ENCODE peak calls at places on chromosomes 16 and 17, in four cellular contexts. X, C, S and T are unnamed samples.

GRCh38 chr16:3717235-3718018 is at the start of gene TRAP1:
- DNase-seq in C (peak), S (peak), X (peak), T (peak)

GRCh38 chr17:75512946-75513666 is 2.2 kb downstream of the CASKIN2 start:
- DNase-seq in S (no peak), X (no peak), C (peak), T (no peak)

GRCh38 chr17:2656293-2656692 is 55.3 kb downstream of the CLUH start:
- DNase-seq in X (no peak), C (no peak), S (no peak), T (no peak)

GRCh38 chr17:61139219-61139618 is 260.4 kb upstream of the TBX2 start:
- DNase-seq in C (peak), S (no peak), X (no peak), T (peak)

GRCh38 chr16:87226926-87227650 is 90.1 kb downstream of the C16orf95 start:
- DNase-seq in S (no peak), C (peak), X (no peak), T (no peak)

GRCh38 chr17:29590261-29590978 is 972 bp upstream of the GIT1 start:
- DNase-seq in X (no peak), S (peak), C (peak), T (no peak)

GRCh38 chr17:795276-795675 is 13.1 kb downstream of the MRM3 start:
- DNase-seq in S (no peak), X (no peak), C (no peak), T (no peak)

GRCh38 chr16:4371481-4372314 is at the start of gene VASN:
- DNase-seq in C (peak), X (peak), S (peak), T (peak)

GRCh38 chr16:29705030-29705429 is 26.1 kb downstream of the QPRT start:
- DNase-seq in S (no peak), C (no peak), X (no peak), T (no peak)

GRCh38 chr16:66175580-66175979 is 190.9 kb upstream of the CDH5 start:
- DNase-seq in C (no peak), X (no peak), S (no peak), T (no peak)

GRCh38 chr16:25051446-25052160 is 36.4 kb upstream of the ARHGAP17 start:
- DNase-seq in C (peak), X (no peak), S (no peak), T (no peak)

GRCh38 chr17:75505152-75505409 is 10.3 kb downstream of the CASKIN2 start:
- DNase-seq in S (no peak), X (no peak), C (no peak), T (no peak)

GRCh38 chr17:44323359-44324091 is 1.1 kb downstream of the SLC25A39 start:
- DNase-seq in C (no peak), X (no peak), S (no peak), T (no peak)

GRCh38 chr17:45147581-45148182 is 593 bp upstream of the HEXIM1 start:
- DNase-seq in S (peak), C (peak), X (peak), T (peak)

GRCh38 chr16:4136229-4136813 is 20.1 kb upstream of the ADCY9 start:
- DNase-seq in S (no peak), X (no peak), C (no peak), T (peak)

GRCh38 chr16:6643083-6643686 is 689.5 kb upstream of the RBFOX1 start:
- DNase-seq in C (peak), X (peak), S (peak), T (peak)

GRCh38 chr16:89925596-89926079 is 2.5 kb downstream of the TUBB3 start:
- DNase-seq in X (no peak), C (no peak), S (no peak), T (no peak)

GRCh38 chr16:18792836-18793433 is 2.8 kb upstream of the RPS15A start:
- DNase-seq in C (no peak), X (no peak), S (no peak), T (no peak)

GRCh38 chr17:48131216-48131824 is 23.8 kb downstream of the SNX11 start:
- DNase-seq in X (peak), C (peak), S (peak), T (peak)

GRCh38 chr17:65674246-65675045 is 113.0 kb upstream of the AXIN2 start:
- DNase-seq in X (no peak), S (no peak), C (no peak), T (no peak)

GRCh38 chr16:62041401-62041800 is 5.2 kb upstream of the CDH8 start:
- DNase-seq in X (no peak), S (no peak), C (no peak), T (no peak)

GRCh38 chr16:24699151-24699723 is 30.2 kb upstream of the TNRC6A start:
- DNase-seq in S (no peak), C (no peak), X (no peak), T (no peak)

GRCh38 chr16:17467923-17468540 is 2.7 kb downstream of the XYLT1 start:
- DNase-seq in C (peak), X (peak), S (peak), T (peak)

GRCh38 chr17:69093279-69093789 is 32.6 kb upstream of the ABCA9 start:
- DNase-seq in C (no peak), X (no peak), S (no peak), T (peak)

GRCh38 chr16:84957192-84957591 is 54.1 kb downstream of the ZDHHC7 start:
- DNase-seq in X (no peak), C (no peak), S (no peak), T (no peak)

GRCh38 chr17:49576121-49576905 is 642 bp downstream of the NXPH3 start:
- DNase-seq in X (peak), S (peak), C (peak), T (peak)

GRCh38 chr16:15608398-15609285 is 34.3 kb downstream of the MARF1 start:
- DNase-seq in X (no peak), C (peak), S (no peak), T (no peak)
- TF ChIP-seq CTCF in X (no peak), C (peak), S (no peak), T (no peak)

DNA sequence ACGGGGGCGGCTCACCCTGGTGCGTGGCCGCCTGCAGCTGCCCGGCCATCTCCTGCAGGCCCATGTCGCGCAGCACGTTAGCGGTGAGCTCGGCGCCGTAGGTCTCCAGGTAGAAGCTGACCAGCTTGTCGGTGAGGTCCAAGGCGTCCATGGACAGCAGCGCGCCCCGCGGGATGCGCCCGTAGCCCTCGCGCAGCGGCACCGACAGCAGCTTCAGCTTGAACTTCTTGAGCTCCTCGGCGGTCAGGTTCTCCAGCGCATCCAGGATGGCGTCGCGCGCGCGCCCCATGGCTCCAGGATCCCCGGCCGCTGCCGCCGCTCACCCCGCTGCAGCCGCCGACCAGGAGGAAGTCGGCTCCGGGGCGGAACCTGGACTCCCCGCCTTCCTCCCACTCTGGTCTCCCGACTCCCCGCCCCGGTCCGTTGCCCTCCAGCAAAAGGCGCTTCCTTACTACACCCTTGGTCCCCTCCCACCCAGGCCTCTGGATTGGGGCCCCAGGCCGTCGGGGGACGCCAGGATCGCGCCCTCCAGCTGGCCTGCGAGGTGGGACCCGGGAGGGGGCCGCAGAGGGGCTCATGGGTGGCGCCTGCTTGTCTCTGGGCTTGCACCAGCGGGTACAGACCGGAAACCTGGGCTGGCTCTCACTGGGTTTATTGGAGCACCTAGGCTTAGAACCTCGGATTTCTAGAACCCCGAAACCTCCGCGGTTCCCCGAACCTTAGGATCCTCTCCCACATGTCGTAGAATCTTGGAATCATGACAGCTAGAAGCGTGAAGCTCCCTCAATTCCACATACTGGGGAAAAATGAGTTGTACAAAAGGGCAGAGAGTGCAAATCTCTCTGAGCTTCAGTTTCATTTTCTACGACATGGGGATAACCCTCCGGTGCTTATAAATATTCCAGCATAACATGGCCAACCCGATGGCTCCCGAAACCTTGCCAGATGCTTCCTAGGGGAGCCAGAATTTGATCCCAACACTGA is at the start of gene PYCARD:
- DNase-seq in C (peak), S (peak), X (peak), T (peak)
- TF ChIP-seq POLR2A in C (no peak), S (no peak), X (no peak), T (no peak)

DNA sequence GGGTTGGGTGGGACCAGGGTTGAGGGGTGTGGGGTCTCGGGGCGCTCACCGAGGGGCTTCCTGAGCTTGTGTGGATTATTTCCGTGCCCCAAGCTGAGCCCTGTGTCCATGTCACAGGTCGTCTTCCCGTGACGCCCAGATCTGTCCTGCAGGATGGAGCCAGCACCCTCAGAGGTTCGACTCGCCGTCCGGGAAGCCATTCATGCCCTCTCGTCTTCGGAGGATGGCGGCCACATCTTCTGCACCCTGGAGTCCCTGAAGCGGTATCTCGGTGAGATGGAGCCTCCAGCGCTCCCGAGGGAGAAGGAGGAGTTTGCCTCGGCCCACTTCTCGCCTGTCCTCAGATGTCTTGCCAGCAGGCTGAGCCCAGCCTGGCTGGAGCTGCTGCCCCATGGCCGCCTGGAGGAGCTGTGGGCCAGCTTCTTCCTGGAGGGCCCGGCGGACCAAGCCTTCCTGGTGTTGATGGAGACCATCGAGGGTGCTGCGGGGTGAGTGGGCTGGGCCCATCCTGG is 1.0 kb downstream of the TELO2 start:
- DNase-seq in C (peak), S (peak), X (peak), T (no peak)
- TF ChIP-seq CTCF in C (peak), S (peak), X (peak), T (no peak)

GRCh38 chr17:77287432-77288068 is 146.8 kb downstream of the SEC14L1 start:
- DNase-seq in S (no peak), X (no peak), C (peak), T (peak)
- TF ChIP-seq POLR2A in S (no peak), X (no peak), C (peak), T (peak)

DNA sequence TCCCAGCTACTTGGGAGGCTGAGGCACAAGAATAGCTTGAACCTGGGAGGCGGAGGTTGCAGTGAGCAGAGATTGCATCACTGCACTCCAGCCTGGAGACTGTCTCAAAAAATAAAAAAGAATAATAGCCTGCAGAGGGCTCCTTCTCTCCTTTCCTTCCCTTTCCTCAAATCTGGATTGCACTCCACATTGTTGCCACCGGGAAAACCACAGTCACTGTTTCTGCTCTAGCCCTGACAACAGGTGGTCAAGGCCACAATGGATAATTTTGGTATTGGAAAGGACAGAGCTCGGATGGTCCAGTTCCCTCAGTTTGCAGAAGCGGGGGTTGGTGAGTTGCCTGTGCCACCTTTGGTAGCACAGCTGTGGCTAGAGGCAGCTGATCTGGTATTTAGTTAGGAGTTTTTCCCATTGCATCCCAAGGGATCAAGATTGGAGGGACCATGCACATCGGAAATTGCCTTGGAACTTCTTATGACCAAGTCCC is 44.7 kb upstream of the PRSS54 start:
- DNase-seq in C (no peak), X (no peak), S (no peak), T (no peak)
- TF ChIP-seq CTCF in C (peak), X (no peak), S (no peak), T (no peak)